ENCODE peak calls at places on chromosomes 3 and 15, in six cellular contexts. C is HT1080, J is HEK293T, Z is psoas muscle, B is adipocyte, I is activated gamma-delta T cell treated with Interleukin-2 at 50 U/mL for 16 hours. H is an unnamed sample.

GRCh38 chr15:98650871-98651481 is 2.6 kb downstream of the IGF1R start:
- DNase-seq in C (peak; percentile 35), J (no peak), Z (no peak), B (peak; percentile 75), I (no peak), H (no peak)

GRCh38 chr15:33425149-33425548 is 114.4 kb downstream of the RYR3 start:
- DNase-seq in C (peak; percentile 28), J (no peak), Z (no peak), B (peak; percentile 1), I (no peak), H (peak; percentile 99)

GRCh38 chr3:25768851-25769250 is 14.4 kb downstream of the NGLY1 start:
- DNase-seq in C (no peak), J (no peak), Z (no peak), B (no peak), I (no peak), H (no peak)

GRCh38 chr3:42979044-42979962 is at the start of gene GASK1A:
- DNase-seq in C (no peak), J (peak; percentile 62), Z (peak; percentile 66), B (peak; percentile 39), I (no peak), H (no peak)

GRCh38 chr15:67003586-67003985 is 61.8 kb upstream of the SMAD3 start:
- DNase-seq in C (peak; percentile 59), J (no peak), Z (no peak), B (no peak), I (no peak), H (peak; percentile 54)

GRCh38 chr15:74667973-74668372 is 27.9 kb downstream of the EDC3 start:
- DNase-seq in C (no peak), J (no peak), Z (no peak), B (no peak), I (no peak), H (no peak)

GRCh38 chr3:177934001-177934891 is 602.0 kb upstream of the KCNMB2 start:
- DNase-seq in C (no peak), J (no peak), Z (peak; percentile 33), B (peak; percentile 54), I (no peak), H (no peak)

GRCh38 chr3:46027736-46028397 is 584 bp upstream of the XCR1 start:
- DNase-seq in C (peak; percentile 11), J (no peak), Z (no peak), B (no peak), I (no peak), H (no peak)

GRCh38 chr15:43095243-43095642 is 10.6 kb downstream of the UBR1 start:
- DNase-seq in C (no peak), J (no peak), Z (no peak), B (no peak), I (no peak), H (peak; percentile 28)

GRCh38 chr15:69793783-69794451 is 303.8 kb downstream of the TLE3 start:
- DNase-seq in C (no peak), J (no peak), Z (no peak), B (no peak), I (no peak), H (no peak)

GRCh38 chr3:31882895-31883294 is 98.2 kb downstream of the OSBPL10 start:
- DNase-seq in C (no peak), J (no peak), Z (no peak), B (no peak), I (no peak), H (peak; percentile 78)

GRCh38 chr3:106534206-106534605 is 665.4 kb upstream of the CBLB start:
- DNase-seq in C (peak; percentile 97), J (no peak), Z (no peak), B (no peak), I (peak; percentile 30), H (peak; percentile 71)

GRCh38 chr3:11544413-11545181 is 99.1 kb downstream of the VGLL4 start:
- DNase-seq in C (no peak), J (no peak), Z (no peak), B (no peak), I (no peak), H (no peak)

GRCh38 chr3:24682141-24682547 is 187.5 kb upstream of the THRB start:
- DNase-seq in C (no peak), J (no peak), Z (no peak), B (peak; percentile 74), I (no peak), H (peak; percentile 77)

GRCh38 chr3:159263750-159264561 is 462.1 kb downstream of the MFSD1 start:
- DNase-seq in C (peak; percentile 58), J (peak; percentile 28), Z (no peak), B (peak; percentile 79), I (no peak), H (peak; percentile 48)

GRCh38 chr3:43214616-43215015 is 71.7 kb upstream of the SNRK start:
- DNase-seq in C (peak; percentile 46), J (no peak), Z (no peak), B (no peak), I (no peak), H (peak; percentile 93)

GRCh38 chr3:30199096-30199734 is 407.2 kb upstream of the TGFBR2 start:
- DNase-seq in C (peak; percentile 59), J (peak; percentile 32), Z (peak; percentile 68), B (peak; percentile 88), I (peak; percentile 63), H (peak; percentile 40)

GRCh38 chr15:56934269-56934668 is 15.8 kb downstream of the TCF12 start:
- DNase-seq in C (peak; percentile 31), J (no peak), Z (no peak), B (no peak), I (no peak), H (peak; percentile 46)

GRCh38 chr15:60905587-60905986 is 323.5 kb downstream of the RORA start:
- DNase-seq in C (no peak), J (no peak), Z (no peak), B (no peak), I (peak; percentile 29), H (peak; percentile 11)

GRCh38 chr3:73072634-73073033 is 11.2 kb downstream of the EBLN2 start:
- DNase-seq in C (no peak), J (no peak), Z (no peak), B (no peak), I (no peak), H (no peak)

GRCh38 chr15:50262533-50262932 is 3.0 kb downstream of the HDC start:
- DNase-seq in C (no peak), J (no peak), Z (no peak), B (no peak), I (peak; percentile 28), H (no peak)

GRCh38 chr3:184133840-184134745 is 1.1 kb upstream of the EIF2B5 start:
- DNase-seq in C (peak; percentile 92), J (peak; percentile 69), Z (peak; percentile 88), B (peak; percentile 87), I (peak; percentile 20), H (peak; percentile 88)

GRCh38 chr3:108035751-108036150 is 55.1 kb downstream of the CD47 start:
- DNase-seq in C (peak; percentile 65), J (no peak), Z (no peak), B (no peak), I (no peak), H (no peak)

GRCh38 chr3:47004369-47005211 is 25.1 kb downstream of the NBEAL2 start:
- DNase-seq in C (no peak), J (no peak), Z (peak; percentile 13), B (no peak), I (peak; percentile 3), H (no peak)

GRCh38 chr3:52423214-52423613 is 21.7 kb downstream of the SEMA3G start:
- DNase-seq in C (no peak), J (no peak), Z (no peak), B (no peak), I (no peak), H (no peak)

GRCh38 chr3:171704002-171704401 is 106.3 kb downstream of the PLD1 start:
- DNase-seq in C (peak; percentile 70), J (peak; percentile 38), Z (no peak), B (peak; percentile 36), I (no peak), H (peak; percentile 62)

GRCh38 chr15:43948691-43949325 is 122.0 kb downstream of the WDR76 start:
- DNase-seq in C (no peak), J (no peak), Z (no peak), B (no peak), I (no peak), H (no peak)

GRCh38 chr3:177498037-177498857 is 301.0 kb upstream of the TBL1XR1 start:
- DNase-seq in C (peak; percentile 78), J (no peak), Z (no peak), B (no peak), I (no peak), H (peak; percentile 86)

GRCh38 chr15:99982662-99983061 is 249.4 kb upstream of the LYSMD4 start:
- DNase-seq in C (no peak), J (no peak), Z (no peak), B (no peak), I (no peak), H (no peak)

GRCh38 chr3:168426196-168426595 is 330.5 kb upstream of the GOLIM4 start:
- DNase-seq in C (peak; percentile 85), J (no peak), Z (no peak), B (peak; percentile 58), I (no peak), H (peak; percentile 58)

GRCh38 chr3:153852355-153852754 is 268.8 kb upstream of the ARHGEF26 start:
- DNase-seq in C (no peak), J (no peak), Z (no peak), B (no peak), I (no peak), H (no peak)

GRCh38 chr3:26590919-26591318 is 31.7 kb upstream of the LRRC3B start:
- DNase-seq in C (no peak), J (no peak), Z (no peak), B (no peak), I (no peak), H (peak; percentile 2)

GRCh38 chr3:195133462-195133861 is 137.5 kb downstream of the XXYLT1 start:
- DNase-seq in C (no peak), J (no peak), Z (peak; percentile 53), B (peak; percentile 13), I (no peak), H (peak; percentile 87)

GRCh38 chr15:99504823-99505551 is 60.8 kb upstream of the MEF2A start:
- DNase-seq in C (peak; percentile 55), J (no peak), Z (no peak), B (peak; percentile 29), I (no peak), H (peak; percentile 51)

GRCh38 chr3:136889947-136890346 is 27.9 kb downstream of the NCK1 start:
- DNase-seq in C (no peak), J (no peak), Z (no peak), B (no peak), I (no peak), H (no peak)

GRCh38 chr3:93988283-93988682 is 8.3 kb downstream of the ARL13B start:
- DNase-seq in C (peak; percentile 33), J (no peak), Z (no peak), B (peak; percentile 49), I (no peak), H (no peak)

GRCh38 chr15:76163429-76164020 is 103.7 kb downstream of the TMEM266 start:
- DNase-seq in C (no peak), J (no peak), Z (peak; percentile 92), B (peak; percentile 76), I (no peak), H (no peak)

GRCh38 chr3:183988216-183988790 is 29.4 kb downstream of the ABCC5 start:
- DNase-seq in C (no peak), J (no peak), Z (no peak), B (peak; percentile 45), I (no peak), H (no peak)